ENCODE peak calls at places on chromosomes 12 and 14, in seven cellular contexts. One of them, this sample, is unnamed.

GRCh38 chr12:51011960-51012359 is 14.2 kb downstream of the SLC11A2 start:
- DNase-seq in cardiac muscle cell: no peak
- DNase-seq in neural progenitor cell: peak; percentile 82
- DNase-seq in foreskin fibroblast: no peak
- DNase-seq in tibial nerve: no peak
- DNase-seq in stomach: no peak
- DNase-seq in keratinocyte: no peak
- DNase-seq in this sample: no peak

GRCh38 chr12:76586764-76587395 is 27.3 kb upstream of the OSBPL8 start:
- DNase-seq in tibial nerve: no peak
- DNase-seq in neural progenitor cell: peak; percentile 23
- DNase-seq in cardiac muscle cell: peak; percentile 38
- DNase-seq in stomach: no peak
- DNase-seq in foreskin fibroblast: no peak
- DNase-seq in keratinocyte: no peak
- DNase-seq in this sample: peak; percentile 80

GRCh38 chr12:113201187-113202177 is 16.0 kb downstream of the RITA1 start:
- DNase-seq in cardiac muscle cell: no peak
- DNase-seq in stomach: no peak
- DNase-seq in foreskin fibroblast: no peak
- DNase-seq in neural progenitor cell: no peak
- DNase-seq in tibial nerve: no peak
- DNase-seq in keratinocyte: no peak
- DNase-seq in this sample: no peak

GRCh38 chr14:43901950-43902349 is 605.1 kb downstream of the FSCB start:
- DNase-seq in foreskin fibroblast: no peak
- DNase-seq in neural progenitor cell: no peak
- DNase-seq in tibial nerve: no peak
- DNase-seq in stomach: no peak
- DNase-seq in keratinocyte: no peak
- DNase-seq in cardiac muscle cell: no peak
- DNase-seq in this sample: no peak

GRCh38 chr14:34051966-34052657 is 101.2 kb upstream of the EGLN3 start:
- DNase-seq in cardiac muscle cell: no peak
- DNase-seq in neural progenitor cell: no peak
- DNase-seq in foreskin fibroblast: no peak
- DNase-seq in tibial nerve: no peak
- DNase-seq in stomach: no peak
- DNase-seq in keratinocyte: peak; percentile 85
- DNase-seq in this sample: peak; percentile 60

GRCh38 chr12:93614917-93615596 is 42.6 kb downstream of the SOCS2 start:
- DNase-seq in keratinocyte: no peak
- DNase-seq in stomach: no peak
- DNase-seq in neural progenitor cell: peak; percentile 7
- DNase-seq in tibial nerve: no peak
- DNase-seq in foreskin fibroblast: no peak
- DNase-seq in cardiac muscle cell: peak; percentile 42
- DNase-seq in this sample: peak; percentile 68

GRCh38 chr14:70722418-70722817 is 80.7 kb downstream of the TTC9 start:
- DNase-seq in stomach: no peak
- DNase-seq in neural progenitor cell: no peak
- DNase-seq in keratinocyte: no peak
- DNase-seq in cardiac muscle cell: no peak
- DNase-seq in foreskin fibroblast: no peak
- DNase-seq in tibial nerve: no peak
- DNase-seq in this sample: no peak

GRCh38 chr12:55931780-55932545 is 1.0 kb downstream of the DGKA start:
- DNase-seq in cardiac muscle cell: peak; percentile 80
- DNase-seq in neural progenitor cell: peak; percentile 78
- DNase-seq in tibial nerve: peak; percentile 36
- DNase-seq in foreskin fibroblast: peak; percentile 46
- DNase-seq in stomach: peak; percentile 61
- DNase-seq in keratinocyte: no peak
- DNase-seq in this sample: peak; percentile 32

GRCh38 chr12:52082026-52082667 is 2.6 kb downstream of the SMIM41 start:
- DNase-seq in cardiac muscle cell: peak; percentile 37
- DNase-seq in neural progenitor cell: peak; percentile 32
- DNase-seq in foreskin fibroblast: peak; percentile 36
- DNase-seq in keratinocyte: no peak
- DNase-seq in tibial nerve: peak; percentile 28
- DNase-seq in stomach: no peak
- DNase-seq in this sample: peak; percentile 79

GRCh38 chr14:31564194-31564593 is 3.0 kb downstream of the NUBPL start:
- DNase-seq in stomach: no peak
- DNase-seq in neural progenitor cell: no peak
- DNase-seq in tibial nerve: no peak
- DNase-seq in foreskin fibroblast: no peak
- DNase-seq in keratinocyte: no peak
- DNase-seq in cardiac muscle cell: no peak
- DNase-seq in this sample: no peak

GRCh38 chr12:67355428-67356385 is 86.5 kb downstream of the CAND1 start:
- DNase-seq in cardiac muscle cell: peak; percentile 77
- DNase-seq in neural progenitor cell: peak; percentile 79
- DNase-seq in foreskin fibroblast: peak; percentile 32
- DNase-seq in keratinocyte: no peak
- DNase-seq in stomach: no peak
- DNase-seq in tibial nerve: no peak
- DNase-seq in this sample: peak; percentile 92

GRCh38 chr12:26018926-26019325 is 60.4 kb downstream of the RASSF8 start:
- DNase-seq in cardiac muscle cell: no peak
- DNase-seq in tibial nerve: no peak
- DNase-seq in neural progenitor cell: no peak
- DNase-seq in foreskin fibroblast: no peak
- DNase-seq in keratinocyte: no peak
- DNase-seq in stomach: no peak
- DNase-seq in this sample: peak; percentile 49

GRCh38 chr12:78804262-78804661 is 60.3 kb upstream of the SYT1 start:
- DNase-seq in neural progenitor cell: no peak
- DNase-seq in tibial nerve: no peak
- DNase-seq in cardiac muscle cell: no peak
- DNase-seq in stomach: no peak
- DNase-seq in foreskin fibroblast: no peak
- DNase-seq in keratinocyte: no peak
- DNase-seq in this sample: no peak

GRCh38 chr12:122215789-122216188 is 10.1 kb downstream of the DIABLO start:
- DNase-seq in neural progenitor cell: no peak
- DNase-seq in keratinocyte: no peak
- DNase-seq in stomach: no peak
- DNase-seq in tibial nerve: no peak
- DNase-seq in cardiac muscle cell: no peak
- DNase-seq in foreskin fibroblast: no peak
- DNase-seq in this sample: no peak

GRCh38 chr14:56585461-56586084 is 6.0 kb downstream of the TMEM260 start:
- DNase-seq in cardiac muscle cell: no peak
- DNase-seq in neural progenitor cell: no peak
- DNase-seq in stomach: no peak
- DNase-seq in tibial nerve: no peak
- DNase-seq in keratinocyte: no peak
- DNase-seq in foreskin fibroblast: no peak
- DNase-seq in this sample: no peak

GRCh38 chr12:108371801-108372344 is 32.8 kb upstream of the CMKLR1 start:
- DNase-seq in neural progenitor cell: no peak
- DNase-seq in tibial nerve: no peak
- DNase-seq in keratinocyte: no peak
- DNase-seq in foreskin fibroblast: no peak
- DNase-seq in cardiac muscle cell: no peak
- DNase-seq in stomach: no peak
- DNase-seq in this sample: peak; percentile 40

GRCh38 chr12:116346751-116347150 is 69.3 kb upstream of the MED13L start:
- DNase-seq in cardiac muscle cell: no peak
- DNase-seq in keratinocyte: no peak
- DNase-seq in neural progenitor cell: no peak
- DNase-seq in stomach: no peak
- DNase-seq in foreskin fibroblast: peak; percentile 84
- DNase-seq in tibial nerve: no peak
- DNase-seq in this sample: peak; percentile 96

GRCh38 chr12:114747156-114747555 is 63.2 kb upstream of the TBX3 start:
- DNase-seq in keratinocyte: no peak
- DNase-seq in neural progenitor cell: no peak
- DNase-seq in tibial nerve: no peak
- DNase-seq in cardiac muscle cell: no peak
- DNase-seq in stomach: no peak
- DNase-seq in foreskin fibroblast: peak; percentile 36
- DNase-seq in this sample: no peak

DNA sequence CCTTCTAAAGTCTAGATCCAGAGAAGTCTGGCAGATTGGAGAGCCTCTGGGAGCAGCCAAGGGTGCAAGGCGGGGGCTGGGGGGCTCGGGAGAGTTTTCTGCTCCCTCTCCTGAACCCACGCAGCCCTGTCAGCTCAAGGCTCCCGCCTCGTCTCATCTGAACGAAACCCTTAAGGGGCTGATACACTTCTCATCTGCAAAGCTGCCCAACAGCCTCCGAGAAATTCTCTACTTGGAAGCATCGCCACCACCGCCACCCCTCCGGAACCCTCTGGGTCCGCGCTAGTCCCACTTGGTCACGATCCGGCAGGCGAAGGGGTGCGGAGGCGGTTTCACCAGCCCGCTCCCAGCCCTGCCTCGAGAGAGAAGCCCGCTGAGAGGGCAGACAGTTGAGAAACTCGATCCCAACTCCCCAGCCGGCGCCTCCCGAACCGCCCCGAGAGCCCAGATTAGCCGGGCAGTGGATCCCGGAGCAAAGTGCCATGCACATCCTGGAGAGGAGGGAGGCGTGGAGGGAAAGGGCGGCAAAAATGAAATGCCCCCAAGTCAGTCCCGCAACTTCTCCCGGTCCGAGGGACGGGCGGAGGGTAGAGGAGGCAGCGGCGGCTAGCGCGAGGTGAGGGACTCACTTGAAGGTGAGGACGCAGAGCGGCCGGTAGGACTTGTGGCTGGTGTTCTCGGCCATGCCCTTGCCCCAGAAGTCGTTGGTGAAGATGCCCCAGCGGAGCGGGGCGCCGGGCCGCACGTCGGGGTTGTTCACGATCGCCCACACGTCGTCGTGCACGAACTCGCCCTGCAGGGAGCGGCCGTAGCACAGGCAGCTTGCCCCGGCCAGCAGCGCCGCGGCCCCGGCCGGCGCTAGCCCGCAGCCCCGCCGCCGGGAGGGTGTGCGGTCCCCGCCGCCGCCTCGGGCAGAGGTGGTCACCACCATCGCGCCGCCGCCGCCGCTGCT is 645 bp downstream of the TMTC1 start:
- DNase-seq in keratinocyte: no peak
- DNase-seq in tibial nerve: peak; percentile 21
- DNase-seq in neural progenitor cell: peak; percentile 77
- DNase-seq in foreskin fibroblast: peak; percentile 39
- DNase-seq in stomach: peak; percentile 28
- DNase-seq in cardiac muscle cell: peak; percentile 69
- DNase-seq in this sample: peak; percentile 42
- H3K4me3 ChIP-seq in keratinocyte: peak overlapping the region; percentile 55
- H3K4me3 ChIP-seq in tibial nerve: peak overlapping the region; percentile 44
- H3K4me3 ChIP-seq in neural progenitor cell: peak overlapping the region; percentile 82
- H3K4me3 ChIP-seq in foreskin fibroblast: peak overlapping the region; percentile 75
- H3K4me3 ChIP-seq in stomach: peak overlapping the region; percentile 74
- H3K4me3 ChIP-seq in cardiac muscle cell: peak overlapping the region; percentile 90
- H3K4me3 ChIP-seq in this sample: peak overlapping the region; percentile 65

DNA sequence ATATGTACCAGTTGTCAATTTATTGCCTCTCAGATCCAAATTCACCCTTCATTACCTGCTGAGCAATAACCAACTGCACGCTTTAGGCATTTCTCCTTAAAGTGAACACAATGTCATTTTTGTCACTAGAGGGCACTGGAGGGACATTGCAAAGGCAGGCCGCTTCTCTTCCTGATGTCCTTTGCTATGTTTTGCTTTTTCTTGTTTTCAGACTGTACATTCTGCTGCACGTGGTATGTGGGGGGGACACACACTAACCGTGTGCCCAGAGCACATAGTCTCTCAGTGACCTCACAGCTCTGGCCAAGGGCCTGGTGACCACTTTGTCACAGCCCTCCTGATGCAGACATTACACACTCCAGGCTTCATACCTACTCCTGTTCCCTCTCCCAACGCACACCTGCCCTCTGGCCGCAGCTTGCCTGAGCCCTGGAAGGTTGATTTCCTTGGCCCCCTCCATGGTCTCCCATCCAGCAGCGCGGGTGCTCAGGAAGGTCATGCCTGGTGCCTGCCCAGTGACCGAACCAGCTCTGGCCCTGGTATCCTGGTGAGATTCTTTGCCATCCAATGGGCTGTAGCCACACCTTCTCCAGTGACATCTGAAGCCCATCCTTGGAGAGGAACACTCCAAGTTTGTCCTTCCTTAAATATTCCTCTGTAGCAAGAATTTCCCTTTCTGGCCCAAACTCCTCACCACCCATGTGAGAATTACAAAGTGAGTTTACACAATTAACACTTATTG is 39.9 kb downstream of the MYO1H start:
- DNase-seq in stomach: no peak
- DNase-seq in tibial nerve: no peak
- DNase-seq in cardiac muscle cell: peak; percentile 53
- DNase-seq in neural progenitor cell: peak; percentile 57
- DNase-seq in foreskin fibroblast: peak; percentile 22
- DNase-seq in keratinocyte: no peak
- DNase-seq in this sample: peak; percentile 53
- TF ChIP-seq CTCF in stomach: no peak
- TF ChIP-seq CTCF in tibial nerve: peak; percentile 11
- TF ChIP-seq CTCF in cardiac muscle cell: peak; percentile 53
- TF ChIP-seq CTCF in neural progenitor cell: peak; percentile 63
- TF ChIP-seq CTCF in foreskin fibroblast: peak; percentile 44
- TF ChIP-seq CTCF in keratinocyte: peak; percentile 20
- TF ChIP-seq CTCF in this sample: peak; percentile 63

GRCh38 chr14:105410642-105411016 is 9.0 kb upstream of the MTA1 start:
- DNase-seq in neural progenitor cell: no peak
- DNase-seq in cardiac muscle cell: no peak
- DNase-seq in stomach: no peak
- DNase-seq in keratinocyte: no peak
- DNase-seq in foreskin fibroblast: no peak
- DNase-seq in tibial nerve: no peak
- DNase-seq in this sample: no peak
- H3K4me3 ChIP-seq in neural progenitor cell: peak overlapping the region; percentile 42
- H3K4me3 ChIP-seq in cardiac muscle cell: no peak overlapping the region
- H3K4me3 ChIP-seq in stomach: peak overlapping the region; percentile 38
- H3K4me3 ChIP-seq in keratinocyte: no peak overlapping the region
- H3K4me3 ChIP-seq in foreskin fibroblast: peak overlapping the region; percentile 28
- H3K4me3 ChIP-seq in tibial nerve: peak overlapping the region; percentile 22
- H3K4me3 ChIP-seq in this sample: no peak overlapping the region

GRCh38 chr14:28746247-28746646 is 20.3 kb upstream of the FOXG1 start:
- DNase-seq in neural progenitor cell: no peak
- DNase-seq in tibial nerve: no peak
- DNase-seq in stomach: no peak
- DNase-seq in cardiac muscle cell: no peak
- DNase-seq in foreskin fibroblast: no peak
- DNase-seq in keratinocyte: no peak
- DNase-seq in this sample: no peak

GRCh38 chr14:28755198-28755794 is 11.3 kb upstream of the FOXG1 start:
- DNase-seq in stomach: no peak
- DNase-seq in neural progenitor cell: no peak
- DNase-seq in keratinocyte: no peak
- DNase-seq in cardiac muscle cell: no peak
- DNase-seq in tibial nerve: no peak
- DNase-seq in foreskin fibroblast: no peak
- DNase-seq in this sample: no peak

GRCh38 chr14:28755930-28756895 is 10.4 kb upstream of the FOXG1 start:
- DNase-seq in foreskin fibroblast: no peak
- DNase-seq in stomach: no peak
- DNase-seq in neural progenitor cell: peak; percentile 25
- DNase-seq in tibial nerve: no peak
- DNase-seq in keratinocyte: no peak
- DNase-seq in cardiac muscle cell: no peak
- DNase-seq in this sample: no peak

GRCh38 chr14:28754209-28754985 is 12.2 kb upstream of the FOXG1 start:
- DNase-seq in foreskin fibroblast: no peak
- DNase-seq in cardiac muscle cell: peak; percentile 65
- DNase-seq in neural progenitor cell: peak; percentile 72
- DNase-seq in tibial nerve: no peak
- DNase-seq in keratinocyte: no peak
- DNase-seq in stomach: no peak
- DNase-seq in this sample: peak; percentile 70

GRCh38 chr14:28751467-28752058 is 15.0 kb upstream of the FOXG1 start:
- DNase-seq in keratinocyte: no peak
- DNase-seq in cardiac muscle cell: peak; percentile 84
- DNase-seq in foreskin fibroblast: no peak
- DNase-seq in stomach: peak; percentile 39
- DNase-seq in neural progenitor cell: peak; percentile 85
- DNase-seq in tibial nerve: no peak
- DNase-seq in this sample: peak; percentile 73
- TF ChIP-seq CTCF in keratinocyte: peak; percentile 81
- TF ChIP-seq CTCF in cardiac muscle cell: peak; percentile 82
- TF ChIP-seq CTCF in foreskin fibroblast: peak; percentile 82
- TF ChIP-seq CTCF in stomach: no peak
- TF ChIP-seq CTCF in neural progenitor cell: peak; percentile 85
- TF ChIP-seq CTCF in tibial nerve: peak; percentile 35
- TF ChIP-seq CTCF in this sample: peak; percentile 83